ENCODE peak calls at places on chromosomes 2 and 18, in six cellular contexts. One of them, this sample, is unnamed.

GRCh38 chr2:238277695-238278094 is 10.7 kb downstream of the PER2 start:
- DNase-seq in RCC 7860: no peak
- DNase-seq in neuronal stem cell: no peak
- DNase-seq in NCI-H2081: no peak
- DNase-seq in effector CD4-positive, alpha-beta T cell: no peak
- DNase-seq in hippocampal formation: no peak
- DNase-seq in this sample: no peak

GRCh38 chr2:225615514-225615913 is 216.0 kb downstream of the NYAP2 start:
- DNase-seq in RCC 7860: no peak
- DNase-seq in neuronal stem cell: no peak
- DNase-seq in NCI-H2081: no peak
- DNase-seq in effector CD4-positive, alpha-beta T cell: no peak
- DNase-seq in hippocampal formation: no peak
- DNase-seq in this sample: no peak

GRCh38 chr2:7237476-7237875 is 320.3 kb downstream of the RNF144A start:
- DNase-seq in RCC 7860: no peak
- DNase-seq in neuronal stem cell: no peak
- DNase-seq in NCI-H2081: no peak
- DNase-seq in effector CD4-positive, alpha-beta T cell: no peak
- DNase-seq in hippocampal formation: no peak
- DNase-seq in this sample: no peak

GRCh38 chr18:56196495-56197225 is 441.7 kb downstream of the TXNL1 start:
- DNase-seq in RCC 7860: no peak
- DNase-seq in neuronal stem cell: no peak
- DNase-seq in NCI-H2081: no peak
- DNase-seq in effector CD4-positive, alpha-beta T cell: no peak
- DNase-seq in hippocampal formation: no peak
- DNase-seq in this sample: no peak

GRCh38 chr2:136328396-136328795 is 210.4 kb upstream of the CXCR4 start:
- DNase-seq in RCC 7860: no peak
- DNase-seq in neuronal stem cell: no peak
- DNase-seq in NCI-H2081: no peak
- DNase-seq in effector CD4-positive, alpha-beta T cell: no peak
- DNase-seq in hippocampal formation: no peak
- DNase-seq in this sample: no peak

GRCh38 chr18:21270453-21270852 is 28.4 kb downstream of the GREB1L start:
- DNase-seq in RCC 7860: no peak
- DNase-seq in neuronal stem cell: no peak
- DNase-seq in NCI-H2081: no peak
- DNase-seq in effector CD4-positive, alpha-beta T cell: no peak
- DNase-seq in hippocampal formation: no peak
- DNase-seq in this sample: no peak

GRCh38 chr2:109339519-109339991 is 210.6 kb downstream of the SH3RF3 start:
- DNase-seq in RCC 7860: no peak
- DNase-seq in neuronal stem cell: no peak
- DNase-seq in NCI-H2081: no peak
- DNase-seq in effector CD4-positive, alpha-beta T cell: no peak
- DNase-seq in hippocampal formation: no peak
- DNase-seq in this sample: no peak

GRCh38 chr2:68272246-68272987 is 20.1 kb upstream of the PPP3R1 start:
- DNase-seq in RCC 7860: no peak
- DNase-seq in neuronal stem cell: no peak
- DNase-seq in NCI-H2081: no peak
- DNase-seq in effector CD4-positive, alpha-beta T cell: no peak
- DNase-seq in hippocampal formation: no peak
- DNase-seq in this sample: no peak

GRCh38 chr18:55097406-55098170 is 138.3 kb upstream of the CCDC68 start:
- DNase-seq in RCC 7860: peak; percentile 32
- DNase-seq in neuronal stem cell: no peak
- DNase-seq in NCI-H2081: peak; percentile 6
- DNase-seq in effector CD4-positive, alpha-beta T cell: no peak
- DNase-seq in hippocampal formation: no peak
- DNase-seq in this sample: no peak

GRCh38 chr18:616380-616995 is 19.7 kb downstream of the CLUL1 start:
- DNase-seq in RCC 7860: peak; percentile 35
- DNase-seq in neuronal stem cell: no peak
- DNase-seq in NCI-H2081: peak; percentile 34
- DNase-seq in effector CD4-positive, alpha-beta T cell: no peak
- DNase-seq in hippocampal formation: no peak
- DNase-seq in this sample: no peak

GRCh38 chr18:23232331-23232730 is 97.0 kb downstream of the CABLES1 start:
- DNase-seq in RCC 7860: no peak
- DNase-seq in neuronal stem cell: no peak
- DNase-seq in NCI-H2081: no peak
- DNase-seq in effector CD4-positive, alpha-beta T cell: no peak
- DNase-seq in hippocampal formation: no peak
- DNase-seq in this sample: no peak

GRCh38 chr2:133167990-133168389 is 400.3 kb downstream of the NCKAP5 start:
- DNase-seq in RCC 7860: no peak
- DNase-seq in neuronal stem cell: no peak
- DNase-seq in NCI-H2081: no peak
- DNase-seq in effector CD4-positive, alpha-beta T cell: no peak
- DNase-seq in hippocampal formation: no peak
- DNase-seq in this sample: no peak

GRCh38 chr2:165743442-165743841 is 50.6 kb downstream of the GALNT3 start:
- DNase-seq in RCC 7860: no peak
- DNase-seq in neuronal stem cell: no peak
- DNase-seq in NCI-H2081: no peak
- DNase-seq in effector CD4-positive, alpha-beta T cell: no peak
- DNase-seq in hippocampal formation: no peak
- DNase-seq in this sample: no peak

GRCh38 chr2:105744909-105745853 is at the start of gene NCK2:
- DNase-seq in RCC 7860: no peak
- DNase-seq in neuronal stem cell: peak; percentile 27
- DNase-seq in NCI-H2081: no peak
- DNase-seq in effector CD4-positive, alpha-beta T cell: peak; percentile 22
- DNase-seq in hippocampal formation: no peak
- DNase-seq in this sample: no peak

GRCh38 chr18:21851327-21851961 is 110.9 kb downstream of the MIB1 start:
- DNase-seq in RCC 7860: peak; percentile 7
- DNase-seq in neuronal stem cell: no peak
- DNase-seq in NCI-H2081: peak; percentile 12
- DNase-seq in effector CD4-positive, alpha-beta T cell: no peak
- DNase-seq in hippocampal formation: no peak
- DNase-seq in this sample: no peak

GRCh38 chr2:64323192-64323591 is 130.8 kb upstream of the LGALSL start:
- DNase-seq in RCC 7860: no peak
- DNase-seq in neuronal stem cell: no peak
- DNase-seq in NCI-H2081: no peak
- DNase-seq in effector CD4-positive, alpha-beta T cell: no peak
- DNase-seq in hippocampal formation: no peak
- DNase-seq in this sample: no peak

GRCh38 chr18:28588884-28589549 is 412.1 kb upstream of the CDH2 start:
- DNase-seq in RCC 7860: no peak
- DNase-seq in neuronal stem cell: no peak
- DNase-seq in NCI-H2081: no peak
- DNase-seq in effector CD4-positive, alpha-beta T cell: no peak
- DNase-seq in hippocampal formation: no peak
- DNase-seq in this sample: no peak

GRCh38 chr18:26052497-26052896 is 37.9 kb downstream of the SS18 start:
- DNase-seq in RCC 7860: peak; percentile 5
- DNase-seq in neuronal stem cell: no peak
- DNase-seq in NCI-H2081: no peak
- DNase-seq in effector CD4-positive, alpha-beta T cell: no peak
- DNase-seq in hippocampal formation: no peak
- DNase-seq in this sample: no peak

GRCh38 chr2:20322527-20323300 is 27.9 kb downstream of the PUM2 start:
- DNase-seq in RCC 7860: no peak
- DNase-seq in neuronal stem cell: no peak
- DNase-seq in NCI-H2081: no peak
- DNase-seq in effector CD4-positive, alpha-beta T cell: no peak
- DNase-seq in hippocampal formation: no peak
- DNase-seq in this sample: no peak

GRCh38 chr2:45928946-45929345 is 277.5 kb downstream of the PRKCE start:
- DNase-seq in RCC 7860: no peak
- DNase-seq in neuronal stem cell: no peak
- DNase-seq in NCI-H2081: no peak
- DNase-seq in effector CD4-positive, alpha-beta T cell: no peak
- DNase-seq in hippocampal formation: no peak
- DNase-seq in this sample: peak; percentile 63